ENCODE peak calls at places on chromosomes 6 and 20, in four cellular contexts. G is activated CD4-positive, alpha-beta T cell treated with anti-CD3 and anti-CD28 coated beads, Interleukin-2, amount 50 U/mL, for 24 hours; I is BE2C; M is endothelial cell. K is an unnamed sample.

GRCh38 chr6:1745814-1746213 is 136.1 kb downstream of the FOXC1 start:
- DNase-seq in M (no peak), I (no peak), G (no peak), K (peak; percentile 60)

GRCh38 chr6:110874880-110875547 is 429 bp downstream of the AMD1 start:
- DNase-seq in M (peak; percentile 45), G (peak; percentile 39), I (peak; percentile 51), K (no peak)

GRCh38 chr6:71852951-71853350 is 33.4 kb upstream of the RIMS1 start:
- DNase-seq in M (peak; percentile 23), I (no peak), G (no peak), K (no peak)

GRCh38 chr6:13452346-13453171 is 34.8 kb downstream of the GFOD1 start:
- DNase-seq in G (no peak), M (no peak), I (no peak), K (no peak)

GRCh38 chr6:33802186-33803061 is 1.4 kb downstream of the MLN start:
- DNase-seq in I (no peak), G (no peak), M (no peak), K (no peak)

GRCh38 chr6:25366785-25367657 is 87.8 kb downstream of the CARMIL1 start:
- DNase-seq in I (no peak), M (no peak), G (no peak), K (no peak)

GRCh38 chr20:40471261-40471629 is 217.8 kb downstream of the MAFB start:
- DNase-seq in M (peak; percentile 7), G (no peak), I (peak; percentile 14), K (no peak)

GRCh38 chr6:11761744-11762620 is 16.6 kb downstream of the ADTRP start:
- DNase-seq in I (no peak), M (no peak), G (no peak), K (no peak)

GRCh38 chr6:116278853-116279231 is 888 bp downstream of the TSPYL1 start:
- DNase-seq in G (peak; percentile 4), I (no peak), M (no peak), K (peak; percentile 47)

GRCh38 chr20:32326507-32326851 is 31.7 kb upstream of the ASXL1 start:
- DNase-seq in G (no peak), M (no peak), I (no peak), K (no peak)

GRCh38 chr20:3681931-3682820 is at the start of gene ADAM33:
- DNase-seq in G (no peak), I (no peak), M (peak; percentile 17), K (no peak)

GRCh38 chr20:58755062-58755697 is 62.6 kb downstream of the NPEPL1 start:
- DNase-seq in M (no peak), I (no peak), G (no peak), K (no peak)

GRCh38 chr6:24321538-24322162 is 36.2 kb downstream of the DCDC2 start:
- DNase-seq in G (no peak), M (no peak), I (no peak), K (no peak)

GRCh38 chr6:156851447-156851846 is 74.3 kb downstream of the ARID1B start:
- DNase-seq in I (no peak), G (no peak), M (no peak), K (no peak)

GRCh38 chr6:148831064-148831463 is 84.2 kb downstream of the UST start:
- DNase-seq in M (no peak), I (no peak), G (no peak), K (no peak)

GRCh38 chr6:134425521-134426316 is 107.8 kb upstream of the SGK1 start:
- DNase-seq in I (no peak), M (no peak), G (no peak), K (no peak)

GRCh38 chr20:57464642-57465211 is 60.2 kb downstream of the CTCFL start:
- DNase-seq in G (no peak), I (peak; percentile 40), M (no peak), K (no peak)

GRCh38 chr6:135722679-135723078 is 128.8 kb upstream of the PDE7B start:
- DNase-seq in M (no peak), I (no peak), G (no peak), K (no peak)

K was measured in SJCRH30.